ENCODE peak calls at places on chromosome 10, in nine cellular contexts. D is tibial artery, K is glutamatergic neuron, G is heart left ventricle, A is neural progenitor cell, O is H9, I is CD14-positive monocyte, Z is GM10248, P is hepatocyte. S is an unnamed sample.

GRCh38 chr10:132702601-132703304 is 83.2 kb downstream of the NKX6-2 start:
- DNase-seq in D (peak; percentile 57), K (no peak), G (no peak), A (no peak), O (peak; percentile 26), I (peak; percentile 48), Z (no peak), P (no peak), S (no peak)

GRCh38 chr10:100879741-100880360 is 32.9 kb upstream of the SLF2 start:
- DNase-seq in D (no peak), K (peak; percentile 67), G (no peak), A (peak; percentile 41), O (no peak), I (no peak), Z (no peak), P (no peak), S (no peak)

GRCh38 chr10:95462740-95463667 is 98.2 kb downstream of the SORBS1 start:
- DNase-seq in D (no peak), K (no peak), G (no peak), A (no peak), O (no peak), I (no peak), Z (no peak), P (no peak), S (no peak)

GRCh38 chr10:132640326-132641125 is 102.9 kb downstream of the INPP5A start:
- DNase-seq in D (peak; percentile 56), K (no peak), G (no peak), A (no peak), O (peak; percentile 14), I (peak; percentile 20), Z (no peak), P (no peak), S (no peak)

GRCh38 chr10:3776796-3777571 is 8.0 kb downstream of the KLF6 start:
- DNase-seq in D (no peak), K (no peak), G (no peak), A (no peak), O (peak; percentile 10), I (peak; percentile 66), Z (no peak), P (peak; percentile 77), S (peak; percentile 85)

GRCh38 chr10:18179901-18180300 is 39.7 kb downstream of the CACNB2 start:
- DNase-seq in D (peak; percentile 73), K (no peak), G (peak; percentile 44), A (no peak), O (no peak), I (no peak), Z (no peak), P (peak; percentile 46), S (peak; percentile 38)

GRCh38 chr10:70247360-70247759 is 14.1 kb upstream of the PPA1 start:
- DNase-seq in D (no peak), K (no peak), G (no peak), A (no peak), O (no peak), I (no peak), Z (no peak), P (no peak), S (no peak)

GRCh38 chr10:62076872-62077271 is 175.4 kb downstream of the ARID5B start:
- DNase-seq in D (no peak), K (no peak), G (no peak), A (no peak), O (no peak), I (no peak), Z (no peak), P (no peak), S (no peak)

GRCh38 chr10:101241840-101242707 is 12.8 kb upstream of the LBX1 start:
- DNase-seq in D (no peak), K (no peak), G (no peak), A (no peak), O (no peak), I (no peak), Z (no peak), P (no peak), S (no peak)

GRCh38 chr10:22666287-22667092 is 47.9 kb downstream of the PIP4K2A start:
- DNase-seq in D (no peak), K (no peak), G (no peak), A (no peak), O (no peak), I (no peak), Z (peak; percentile 31), P (peak; percentile 50), S (no peak)

GRCh38 chr10:113333313-113333712 is 219.5 kb upstream of the HABP2 start:
- DNase-seq in D (no peak), K (no peak), G (no peak), A (no peak), O (no peak), I (no peak), Z (no peak), P (no peak), S (no peak)

GRCh38 chr10:119726291-119727261 is 726 bp downstream of the INPP5F start:
- DNase-seq in D (no peak), K (peak; percentile 81), G (peak; percentile 59), A (peak; percentile 90), O (peak; percentile 72), I (no peak), Z (no peak), P (no peak), S (no peak)

GRCh38 chr10:124997246-124997790 is 55.4 kb downstream of the ZRANB1 start:
- DNase-seq in D (peak; percentile 67), K (no peak), G (no peak), A (no peak), O (no peak), I (no peak), Z (peak; percentile 19), P (no peak), S (no peak)

GRCh38 chr10:117320050-117320665 is 55.1 kb downstream of the PDZD8 start:
- DNase-seq in D (no peak), K (no peak), G (no peak), A (peak; percentile 53), O (no peak), I (no peak), Z (peak; percentile 14), P (peak; percentile 47), S (no peak)

GRCh38 chr10:124740374-124741280 is 3.6 kb downstream of the FAM53B start:
- DNase-seq in D (peak; percentile 86), K (no peak), G (peak; percentile 75), A (peak; percentile 84), O (no peak), I (peak; percentile 69), Z (peak; percentile 65), P (peak; percentile 52), S (no peak)

GRCh38 chr10:68133553-68133952 is 24.3 kb downstream of the MYPN start:
- DNase-seq in D (no peak), K (no peak), G (peak; percentile 57), A (peak; percentile 29), O (no peak), I (no peak), Z (no peak), P (no peak), S (no peak)

DNA sequence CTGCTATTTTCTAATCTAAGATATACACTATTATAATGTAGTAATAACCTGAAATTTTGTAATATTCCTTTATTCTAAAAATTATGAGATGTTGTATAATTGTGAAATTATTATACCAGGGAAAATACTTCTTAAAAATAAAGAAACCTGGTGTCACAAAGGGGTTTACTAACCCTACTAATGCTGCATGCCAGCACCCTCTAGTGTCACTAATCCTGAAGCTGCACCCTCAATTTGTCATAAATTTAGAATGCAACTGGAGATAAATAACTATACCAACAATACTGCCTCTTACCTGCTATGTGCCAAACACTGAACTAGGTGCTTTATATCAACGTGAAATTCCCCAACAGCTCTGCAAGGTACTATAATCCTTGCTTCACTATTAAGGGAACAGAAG is 30.8 kb downstream of the TM9SF3 start:
- DNase-seq in D (no peak), K (no peak), G (no peak), A (peak; percentile 50), O (no peak), I (no peak), Z (no peak), P (peak; percentile 20), S (no peak)
- TF ChIP-seq CTCF in D (no peak), K (no peak), G (peak; percentile 55), A (peak; percentile 72), O (peak; percentile 72), I (peak; percentile 22), Z (peak; percentile 49), P (peak; percentile 50), S (peak; percentile 30)

GRCh38 chr10:16310440-16310839 is 126.4 kb upstream of the PTER start:
- DNase-seq in D (no peak), K (no peak), G (no peak), A (no peak), O (no peak), I (no peak), Z (no peak), P (no peak), S (no peak)

GRCh38 chr10:16316733-16317132 is 120.1 kb upstream of the PTER start:
- DNase-seq in D (no peak), K (no peak), G (no peak), A (no peak), O (no peak), I (no peak), Z (no peak), P (no peak), S (no peak)

DNA sequence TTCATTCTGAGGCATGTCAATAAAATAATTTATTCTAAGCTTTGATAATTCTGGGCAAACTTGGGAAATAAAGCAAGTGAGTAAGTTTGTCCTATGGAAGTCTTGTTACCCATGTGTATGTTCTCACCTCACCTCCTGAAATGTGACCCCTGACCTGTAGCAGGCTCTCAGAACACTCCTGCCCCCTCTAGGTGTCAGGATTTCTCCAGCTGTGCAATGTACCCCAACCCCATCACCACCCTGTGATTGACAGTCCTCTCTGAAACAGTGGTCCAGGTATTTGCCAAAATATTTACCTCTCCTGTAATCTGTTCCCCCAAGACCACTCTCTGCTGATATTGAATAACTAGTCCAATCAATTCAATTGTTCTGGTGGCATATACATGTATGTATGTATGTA is 122.6 kb upstream of the PTER start:
- DNase-seq in D (no peak), K (no peak), G (no peak), A (peak; percentile 18), O (peak; percentile 34), I (no peak), Z (peak; percentile 10), P (peak; percentile 3), S (no peak)
- TF ChIP-seq CTCF in D (no peak), K (no peak), G (no peak), A (peak; percentile 31), O (peak; percentile 55), I (no peak), Z (peak; percentile 22), P (peak; percentile 19), S (no peak)

GRCh38 chr10:126097558-126098215 is 201.3 kb downstream of the FANK1 start:
- DNase-seq in D (no peak), K (no peak), G (no peak), A (no peak), O (no peak), I (no peak), Z (no peak), P (no peak), S (no peak)
- TF ChIP-seq CTCF in D (no peak), K (no peak), G (no peak), A (no peak), O (peak; percentile 34), I (no peak), Z (no peak), P (no peak), S (no peak)

DNA sequence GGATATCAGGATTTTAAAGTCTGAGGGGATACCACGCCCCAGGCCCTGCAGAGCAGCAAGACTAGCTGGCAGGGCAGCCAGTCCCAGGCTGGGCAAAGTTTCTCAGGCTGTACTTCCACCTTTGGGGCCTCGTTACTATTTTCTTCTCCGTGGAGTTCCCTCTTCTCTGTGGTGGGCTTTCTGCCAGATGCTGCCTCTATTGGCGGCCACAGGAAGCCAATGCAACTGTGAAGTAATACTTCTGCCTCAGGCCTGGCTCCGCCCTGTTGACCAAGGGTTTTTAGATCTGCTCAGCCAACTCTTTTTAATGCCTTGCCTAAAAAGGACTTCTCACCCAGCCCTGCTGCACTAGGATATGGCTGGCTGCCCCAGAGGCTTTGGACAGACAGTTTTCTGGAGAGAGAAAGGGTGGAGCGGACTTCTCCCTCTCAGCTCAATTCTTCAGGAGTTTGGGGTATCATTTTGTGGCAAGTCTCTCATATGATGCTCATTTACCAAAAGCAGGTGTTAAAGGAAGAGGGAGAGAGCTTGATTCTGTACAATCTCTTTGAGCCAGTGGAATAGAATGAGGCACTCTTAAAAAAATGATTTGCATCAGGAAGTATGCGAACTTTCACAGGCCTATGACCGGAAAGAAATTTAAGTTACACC is 67.4 kb downstream of the HHEX start:
- DNase-seq in D (peak; percentile 97), K (no peak), G (peak; percentile 87), A (peak; percentile 59), O (peak; percentile 63), I (peak; percentile 86), Z (peak; percentile 75), P (peak; percentile 42), S (peak; percentile 75)
- TF ChIP-seq CTCF in D (peak; percentile 34), K (no peak), G (no peak), A (peak; percentile 35), O (peak; percentile 47), I (no peak), Z (peak; percentile 25), P (no peak), S (peak; percentile 14)